ENCODE peak calls at places on chromosomes 7 and 10, in five cellular contexts. Z is endothelial cell, N is progenitor cell of endocrine pancreas, V is colonic mucosa, F is neural crest cell. E is an unnamed sample.

GRCh38 chr7:47816647-47817046 is 131.6 kb downstream of the PKD1L1 start:
- DNase-seq in Z (no peak), N (no peak), V (no peak), F (no peak), E (no peak)

GRCh38 chr10:44963772-44964633 is 4.4 kb downstream of the RASSF4 start:
- DNase-seq in Z (no peak), N (no peak), V (peak), F (peak), E (no peak)

GRCh38 chr10:98262571-98262970 is 5.4 kb downstream of the LOXL4 start:
- DNase-seq in Z (peak), N (no peak), V (no peak), F (no peak), E (no peak)

GRCh38 chr10:132987671-132988571 is 45.6 kb upstream of the CFAP46 start:
- DNase-seq in Z (no peak), N (no peak), V (no peak), F (no peak), E (no peak)

GRCh38 chr7:81053623-81054022 is 134.8 kb upstream of the SEMA3C start:
- DNase-seq in Z (no peak), N (no peak), V (no peak), F (no peak), E (no peak)

GRCh38 chr7:133124974-133125373 is 43.1 kb upstream of the CHCHD3 start:
- DNase-seq in Z (no peak), N (no peak), V (no peak), F (no peak), E (no peak)

GRCh38 chr7:2612445-2613112 is 19.2 kb upstream of the TTYH3 start:
- DNase-seq in Z (no peak), N (no peak), V (peak), F (no peak), E (no peak)

GRCh38 chr7:42691030-42691639 is 220.7 kb downstream of the C7orf25 start:
- DNase-seq in Z (peak), N (no peak), V (peak), F (peak), E (no peak)

GRCh38 chr10:85608706-85609105 is 757.9 kb downstream of the GRID1 start:
- DNase-seq in Z (no peak), N (no peak), V (no peak), F (no peak), E (no peak)

GRCh38 chr10:121838149-121838548 is 89.7 kb downstream of the ATE1 start:
- DNase-seq in Z (no peak), N (no peak), V (no peak), F (no peak), E (no peak)

GRCh38 chr10:133356549-133356948 is 1.3 kb downstream of the FUOM start:
- DNase-seq in Z (no peak), N (no peak), V (no peak), F (no peak), E (no peak)

GRCh38 chr7:101308245-101309085 is 13.1 kb downstream of the IFT22 start:
- DNase-seq in Z (peak), N (peak), V (peak), F (peak), E (peak)

GRCh38 chr10:114751856-114752255 is 69.7 kb upstream of the FHIP2A start:
- DNase-seq in Z (no peak), N (no peak), V (no peak), F (no peak), E (no peak)

GRCh38 chr10:114754445-114755320 is 66.9 kb upstream of the FHIP2A start:
- DNase-seq in Z (no peak), N (no peak), V (no peak), F (no peak), E (no peak)

GRCh38 chr10:114749545-114749944 is 72.0 kb upstream of the FHIP2A start:
- DNase-seq in Z (no peak), N (no peak), V (no peak), F (no peak), E (no peak)

GRCh38 chr10:114755537-114755936 is 66.0 kb upstream of the FHIP2A start:
- DNase-seq in Z (no peak), N (no peak), V (no peak), F (no peak), E (no peak)

DNA sequence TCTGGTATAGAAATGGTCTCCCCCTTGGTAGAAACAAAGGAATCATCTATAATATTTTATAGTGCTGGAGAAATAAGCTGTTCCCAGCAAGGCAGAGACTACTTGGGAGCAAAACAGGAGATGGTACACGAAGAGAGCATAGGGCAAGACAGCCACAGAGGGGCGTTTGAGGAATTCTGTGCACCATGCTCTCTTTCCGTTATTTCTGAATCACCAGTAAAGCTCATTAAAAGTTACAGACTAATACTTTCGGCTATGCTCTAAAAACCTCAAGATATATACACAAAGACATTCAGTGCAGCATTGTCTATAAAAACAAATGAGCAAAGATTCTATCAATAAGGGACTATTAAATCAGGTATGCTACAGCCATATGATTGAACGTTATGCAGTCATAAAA is 68.5 kb upstream of the FHIP2A start:
- DNase-seq in Z (no peak), N (no peak), V (no peak), F (no peak), E (no peak)
- TF ChIP-seq CTCF in Z (no peak), N (no peak), V (no peak), F (no peak), E (no peak)

DNA sequence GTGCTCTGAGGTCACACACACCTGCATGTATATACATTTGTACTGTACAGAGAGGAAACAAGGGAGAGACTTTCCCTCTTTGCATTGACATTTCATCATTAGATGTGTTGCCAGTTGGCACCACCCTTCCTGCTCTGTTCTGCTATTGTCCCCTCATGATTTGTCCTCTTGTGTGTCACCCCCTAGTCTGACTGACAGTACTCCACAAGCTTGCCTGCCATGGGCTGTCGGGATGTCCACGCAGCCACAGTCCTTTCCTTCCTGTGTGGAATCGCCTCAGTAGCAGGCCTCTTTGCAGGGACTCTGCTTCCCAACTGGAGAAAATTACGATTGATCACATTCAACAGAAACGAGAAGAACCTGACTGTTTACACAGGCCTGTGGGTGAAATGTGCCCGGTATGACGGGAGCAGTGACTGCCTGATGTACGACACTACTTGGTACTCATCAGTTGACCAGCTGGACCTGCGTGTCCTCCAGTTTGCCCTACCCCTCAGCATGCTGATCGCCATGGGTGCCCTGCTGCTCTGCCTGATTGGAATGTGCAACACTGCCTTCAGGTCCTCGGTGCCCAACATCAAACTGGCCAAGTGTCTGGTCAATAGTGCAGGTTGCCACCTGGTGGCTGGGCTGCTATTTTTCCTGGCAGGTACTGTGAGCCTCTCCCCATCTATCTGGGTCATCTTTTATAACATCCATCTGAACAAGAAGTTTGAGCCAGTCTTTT is 9.4 kb downstream of the CLDN12 start:
- DNase-seq in Z (peak), N (no peak), V (peak), F (no peak), E (no peak)
- TF ChIP-seq CTCF in Z (peak), N (peak), V (peak), F (peak), E (no peak)

GRCh38 chr7:45893374-45893995 is 5.2 kb downstream of the IGFBP1 start:
- DNase-seq in Z (no peak), N (no peak), V (no peak), F (no peak), E (no peak)

GRCh38 chr7:45890902-45891461 is 2.7 kb downstream of the IGFBP1 start:
- DNase-seq in Z (no peak), N (no peak), V (no peak), F (no peak), E (no peak)

GRCh38 chr7:45892407-45893035 is 4.2 kb downstream of the IGFBP1 start:
- DNase-seq in Z (no peak), N (no peak), V (no peak), F (no peak), E (no peak)

GRCh38 chr7:45890125-45890901 is 2.0 kb downstream of the IGFBP1 start:
- DNase-seq in Z (no peak), N (no peak), V (no peak), F (no peak), E (no peak)

GRCh38 chr7:45891462-45892402 is 3.4 kb downstream of the IGFBP1 start:
- DNase-seq in Z (no peak), N (no peak), V (no peak), F (no peak), E (no peak)
- TF ChIP-seq CTCF in Z (no peak), N (peak), V (peak), F (peak), E (peak)

DNA sequence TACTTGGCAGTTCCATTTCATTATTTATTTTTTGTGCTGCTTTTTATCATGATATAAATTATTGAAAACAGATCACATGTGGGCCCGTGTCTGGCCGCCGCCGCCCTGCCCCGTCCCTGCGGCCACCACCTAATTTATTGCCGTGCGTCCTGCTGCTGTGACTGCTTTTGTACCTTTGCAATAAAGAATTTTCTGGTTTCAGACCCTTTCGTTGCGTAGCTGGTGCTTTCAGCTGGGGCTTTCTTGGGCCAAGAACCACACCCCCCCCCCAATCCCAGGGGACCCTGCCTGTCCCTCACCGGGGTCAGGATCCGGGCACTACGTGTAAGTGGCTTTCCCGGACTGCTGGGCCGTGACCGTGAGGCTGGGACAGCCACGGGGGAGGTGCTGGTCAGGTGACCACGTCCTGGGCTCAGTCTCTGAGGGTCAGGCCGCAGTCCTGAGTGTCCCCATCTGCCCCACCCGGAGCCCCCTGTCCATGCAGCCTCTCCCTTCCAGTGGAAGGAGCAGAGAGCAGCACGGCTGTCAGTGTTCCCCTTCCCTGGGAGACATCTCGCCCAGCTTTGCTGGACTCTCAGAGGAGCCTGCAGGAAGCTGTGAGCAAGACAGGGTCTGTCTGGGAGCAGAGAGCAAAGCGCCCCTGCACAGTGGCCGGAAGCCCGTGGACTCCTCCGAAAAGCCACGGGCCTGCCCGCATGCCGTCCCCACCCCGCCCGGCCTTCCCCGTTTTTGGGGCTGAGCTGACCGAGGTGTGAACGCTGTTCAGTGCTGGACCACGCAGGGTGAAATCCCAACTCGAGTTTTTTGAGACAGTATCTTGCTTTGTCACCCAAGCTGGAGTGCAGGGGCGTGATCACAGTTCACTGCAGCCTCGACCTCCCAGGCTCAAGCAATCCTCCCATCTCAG is 12.6 kb downstream of the MAFK start:
- DNase-seq in Z (no peak), N (no peak), V (no peak), F (no peak), E (no peak)
- TF ChIP-seq CTCF in Z (no peak), N (no peak), V (no peak), F (no peak), E (no peak)

GRCh38 chr7:36475371-36475770 is 85.7 kb downstream of the ANLN start:
- DNase-seq in Z (no peak), N (no peak), V (no peak), F (no peak), E (no peak)
- TF ChIP-seq CTCF in Z (no peak), N (no peak), V (no peak), F (no peak), E (no peak)